ENCODE peak calls at places on chromosomes 1 and 21, in five cellular contexts. S is IMR-90; X is stimulated activated CD4-positive, alpha-beta T cell treated with anti-CD3 and anti-CD28 coated beads, Interleukin-1b, Interleukin-23, amount 100 ng/mL, for 4 hours; K is ovary; H is stimulated activated CD8-positive, alpha-beta memory T cell treated with anti-CD3 and anti-CD28 coated beads, Interleukin-12 subunit alpha, Interleukin-12 subunit beta, amount 100 ng/mL, for 4 hours. A is an unnamed sample.

GRCh38 chr1:201226178-201226514 is 35.5 kb downstream of the IGFN1 start:
- DNase-seq in S (no peak), X (no peak), K (no peak), H (no peak), A (no peak)

GRCh38 chr1:29832936-29833335 is 596.6 kb downstream of the PTPRU start:
- DNase-seq in S (no peak), X (no peak), K (no peak), H (no peak), A (no peak)

GRCh38 chr1:235160395-235160964 is 570 bp downstream of the RBM34 start:
- DNase-seq in S (peak; percentile 64), X (no peak), K (no peak), H (no peak), A (peak; percentile 70)

GRCh38 chr1:19232526-19232851 is 18.8 kb downstream of the EMC1 start:
- DNase-seq in S (peak; percentile 68), X (no peak), K (peak; percentile 71), H (no peak), A (no peak)

GRCh38 chr1:9659328-9659727 is 7.8 kb downstream of the PIK3CD start:
- DNase-seq in S (peak; percentile 89), X (no peak), K (no peak), H (no peak), A (peak; percentile 70)

GRCh38 chr1:213409971-213410370 is 358.9 kb downstream of the RPS6KC1 start:
- DNase-seq in S (no peak), X (no peak), K (no peak), H (no peak), A (no peak)

GRCh38 chr1:150262388-150263320 is 5.1 kb downstream of the CA14 start:
- DNase-seq in S (no peak), X (no peak), K (no peak), H (no peak), A (no peak)

GRCh38 chr1:53693773-53694717 is 44.9 kb downstream of the GLIS1 start:
- DNase-seq in S (peak; percentile 44), X (no peak), K (no peak), H (no peak), A (peak; percentile 23)

GRCh38 chr1:183105449-183105848 is 80.6 kb upstream of the LAMC2 start:
- DNase-seq in S (peak; percentile 76), X (no peak), K (no peak), H (no peak), A (no peak)

GRCh38 chr1:107896946-107897345 is 68.0 kb downstream of the VAV3 start:
- DNase-seq in S (no peak), X (no peak), K (no peak), H (no peak), A (peak; percentile 49)

GRCh38 chr1:107648071-107648470 is 316.9 kb downstream of the VAV3 start:
- DNase-seq in S (peak; percentile 78), X (no peak), K (no peak), H (no peak), A (no peak)

GRCh38 chr1:11729498-11730428 is 6.2 kb upstream of the AGTRAP start:
- DNase-seq in S (no peak), X (no peak), K (no peak), H (no peak), A (peak; percentile 74)

GRCh38 chr1:12592496-12592895 is 25.5 kb downstream of the DHRS3 start:
- DNase-seq in S (no peak), X (no peak), K (no peak), H (no peak), A (no peak)

GRCh38 chr21:44932366-44933181 is 7.3 kb upstream of the SLX9 start:
- DNase-seq in S (no peak), X (peak; percentile 72), K (no peak), H (peak; percentile 62), A (peak; percentile 68)

GRCh38 chr21:27480841-27481261 is 514.0 kb upstream of the ADAMTS5 start:
- DNase-seq in S (peak; percentile 64), X (no peak), K (no peak), H (no peak), A (no peak)

GRCh38 chr1:208200116-208200515 is 44.1 kb downstream of the PLXNA2 start:
- DNase-seq in S (no peak), X (no peak), K (no peak), H (no peak), A (no peak)

GRCh38 chr21:44874497-44875331 is 1.2 kb upstream of the PTTG1IP start:
- DNase-seq in S (no peak), X (no peak), K (peak; percentile 79), H (no peak), A (peak; percentile 50)

GRCh38 chr1:59565611-59566410 is 248.9 kb upstream of the HOOK1 start:
- DNase-seq in S (peak; percentile 94), X (no peak), K (no peak), H (no peak), A (no peak)

GRCh38 chr1:51729824-51730284 is 113.0 kb downstream of the OSBPL9 start:
- DNase-seq in S (peak; percentile 6), X (no peak), K (no peak), H (no peak), A (peak; percentile 83)

GRCh38 chr1:164786980-164787833 is 228.2 kb downstream of the PBX1 start:
- DNase-seq in S (peak; percentile 75), X (peak; percentile 26), K (peak; percentile 89), H (peak; percentile 18), A (peak; percentile 70)

GRCh38 chr1:236718328-236718727 is 32.0 kb downstream of the ACTN2 start:
- DNase-seq in S (no peak), X (no peak), K (no peak), H (no peak), A (peak; percentile 43)

GRCh38 chr1:220631238-220631842 is 58.8 kb upstream of the C1orf115 start:
- DNase-seq in S (no peak), X (no peak), K (no peak), H (no peak), A (no peak)

GRCh38 chr1:1033009-1033587 is 13.2 kb downstream of the AGRN start:
- DNase-seq in S (peak; percentile 63), X (peak; percentile 90), K (peak; percentile 82), H (peak; percentile 88), A (peak; percentile 93)

GRCh38 chr1:182080955-182081582 is 19.6 kb upstream of the ZNF648 start:
- DNase-seq in S (peak; percentile 27), X (no peak), K (no peak), H (no peak), A (peak; percentile 81)

GRCh38 chr1:9018372-9018771 is 7.9 kb downstream of the SLC2A7 start:
- DNase-seq in S (no peak), X (no peak), K (peak; percentile 55), H (no peak), A (no peak)

GRCh38 chr1:44031051-44031899 is at the start of gene SLC6A9:
- DNase-seq in S (peak; percentile 81), X (peak; percentile 44), K (peak; percentile 68), H (peak; percentile 34), A (no peak)

GRCh38 chr1:7379445-7379971 is 391.6 kb upstream of the VAMP3 start:
- DNase-seq in S (peak; percentile 83), X (no peak), K (no peak), H (no peak), A (no peak)

GRCh38 chr1:166032901-166033371 is 133.9 kb downstream of the FAM78B start:
- DNase-seq in S (no peak), X (no peak), K (no peak), H (no peak), A (no peak)

GRCh38 chr21:32578107-32578691 is 7.1 kb downstream of the TCP10L start:
- DNase-seq in S (peak; percentile 9), X (no peak), K (no peak), H (no peak), A (peak; percentile 16)

GRCh38 chr1:50703240-50703639 is 256.8 kb downstream of the FAF1 start:
- DNase-seq in S (no peak), X (no peak), K (no peak), H (no peak), A (no peak)

GRCh38 chr1:58047265-58047858 is 499.2 kb downstream of the OMA1 start:
- DNase-seq in S (no peak), X (no peak), K (no peak), H (no peak), A (peak; percentile 34)

GRCh38 chr1:157878059-157878458 is 36.5 kb upstream of the CD5L start:
- DNase-seq in S (peak; percentile 35), X (no peak), K (no peak), H (no peak), A (peak; percentile 52)

GRCh38 chr1:10939654-10940450 is 72.6 kb upstream of the TARDBP start:
- DNase-seq in S (peak; percentile 5), X (peak; percentile 47), K (peak; percentile 48), H (no peak), A (peak; percentile 78)

GRCh38 chr1:199129247-199129646 is 490.4 kb downstream of the PTPRC start:
- DNase-seq in S (peak; percentile 10), X (no peak), K (no peak), H (no peak), A (no peak)

GRCh38 chr1:229064320-229064908 is 206.5 kb upstream of the RAB4A start:
- DNase-seq in S (no peak), X (no peak), K (no peak), H (no peak), A (peak; percentile 84)

GRCh38 chr1:184387871-184388670 is 1.2 kb downstream of the C1orf21 start:
- DNase-seq in S (peak; percentile 89), X (no peak), K (peak; percentile 61), H (no peak), A (peak; percentile 32)

GRCh38 chr1:14987829-14988603 is 165.5 kb upstream of the TMEM51 start:
- DNase-seq in S (no peak), X (no peak), K (peak; percentile 57), H (no peak), A (no peak)

GRCh38 chr1:63892632-63893395 is 119.0 kb downstream of the ROR1 start:
- DNase-seq in S (peak; percentile 76), X (no peak), K (no peak), H (peak; percentile 4), A (no peak)

GRCh38 chr21:44293551-44294231 is 6.2 kb upstream of the PFKL start:
- DNase-seq in S (no peak), X (no peak), K (no peak), H (no peak), A (no peak)

GRCh38 chr1:163401211-163401610 is 79.5 kb downstream of the NUF2 start:
- DNase-seq in S (no peak), X (no peak), K (no peak), H (no peak), A (no peak)